ENCODE peak calls at places on chromosomes 2 and 18, in nine cellular contexts. Y, O, P, T, A, M, U, K and F are unnamed samples.

GRCh38 chr2:151708788-151709187 is 25.5 kb downstream of the NEB start:
- DNase-seq in Y (no peak), O (no peak), P (no peak), T (no peak), A (no peak), M (no peak), U (no peak), K (no peak), F (no peak)

GRCh38 chr2:69271831-69272257 is 115.2 kb downstream of the GFPT1 start:
- DNase-seq in Y (no peak), O (no peak), P (no peak), T (no peak), A (no peak), M (peak; percentile 77), U (no peak), K (peak; percentile 87), F (no peak)

GRCh38 chr18:55839350-55839749 is 251.4 kb upstream of the TCF4 start:
- DNase-seq in Y (no peak), O (no peak), P (no peak), T (no peak), A (no peak), M (peak; percentile 75), U (no peak), K (peak; percentile 88), F (no peak)

GRCh38 chr2:11712866-11713265 is 33.6 kb upstream of the LPIN1 start:
- DNase-seq in Y (no peak), O (no peak), P (no peak), T (no peak), A (no peak), M (peak; percentile 10), U (no peak), K (no peak), F (no peak)

GRCh38 chr2:203650860-203651613 is 55.4 kb upstream of the CD28 start:
- DNase-seq in Y (no peak), O (peak; percentile 67), P (peak; percentile 59), T (no peak), A (no peak), M (peak; percentile 54), U (no peak), K (peak; percentile 52), F (peak; percentile 56)

GRCh38 chr2:231190531-231191197 is 7.8 kb upstream of the ARMC9 start:
- DNase-seq in Y (peak; percentile 90), O (peak; percentile 88), P (peak; percentile 77), T (peak; percentile 73), A (peak; percentile 84), M (no peak), U (no peak), K (peak; percentile 43), F (peak; percentile 50)

GRCh38 chr2:218878941-218879761 is 1.5 kb upstream of the WNT10A start:
- DNase-seq in Y (no peak), O (no peak), P (no peak), T (no peak), A (no peak), M (no peak), U (no peak), K (no peak), F (no peak)

GRCh38 chr2:18993756-18994155 is 364.7 kb downstream of the OSR1 start:
- DNase-seq in Y (no peak), O (no peak), P (no peak), T (no peak), A (no peak), M (no peak), U (no peak), K (no peak), F (no peak)

GRCh38 chr2:207933396-207934045 is 91.8 kb downstream of the PLEKHM3 start:
- DNase-seq in Y (no peak), O (no peak), P (peak; percentile 64), T (no peak), A (no peak), M (no peak), U (no peak), K (no peak), F (no peak)
- H3K4me1 ChIP-seq in Y (no peaks in the 10 kb centered on the region), O (no peaks in the 10 kb centered on the region), P (peaks cover 39% of the 10 kb centered on the region), T (peaks cover 10% of the 10 kb centered on the region), A (no peaks in the 10 kb centered on the region), M (no peaks in the 10 kb centered on the region), U (no peaks in the 10 kb centered on the region), K (no peaks in the 10 kb centered on the region), F (peaks cover 10% of the 10 kb centered on the region)

DNA sequence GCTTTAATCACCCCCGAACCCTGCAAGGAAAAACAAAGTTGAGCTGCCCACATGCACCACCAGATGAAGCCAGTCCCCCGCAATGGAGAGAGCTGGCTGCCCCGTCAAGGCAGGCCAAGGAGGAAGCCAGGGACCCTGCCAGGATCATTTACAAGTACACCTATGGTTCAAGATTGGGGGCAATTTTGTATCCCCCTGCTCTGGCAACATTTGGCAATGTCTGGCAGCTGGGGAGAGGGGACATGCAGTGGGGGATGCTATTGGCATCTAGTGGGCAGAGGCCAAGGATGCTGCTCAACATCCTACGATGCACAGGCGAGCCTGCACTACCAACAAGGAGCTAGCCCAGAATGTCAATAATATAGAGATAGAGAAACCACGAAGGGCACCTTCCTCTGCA is 1.9 kb downstream of the ACTR1B start:
- DNase-seq in Y (no peak), O (no peak), P (no peak), T (no peak), A (no peak), M (no peak), U (no peak), K (no peak), F (no peak)
- H3K4me3 ChIP-seq in Y (no peak overlapping the region), O (no peak overlapping the region), P (no peak overlapping the region), T (peak overlapping the region; percentile 87), A (peak overlapping the region; percentile 66), M (no peak overlapping the region), U (peak overlapping the region; percentile 100), K (peak overlapping the region; percentile 79), F (no peak overlapping the region)

GRCh38 chr2:238399094-238399493 is 27.6 kb upstream of the ASB1 start:
- DNase-seq in Y (no peak), O (no peak), P (no peak), T (no peak), A (no peak), M (no peak), U (no peak), K (no peak), F (no peak)
- H3K27ac ChIP-seq in Y (no peak overlapping the region), O (no peak overlapping the region), P (peak overlapping the region; percentile 51), T (no peak overlapping the region), A (no peak overlapping the region), M (no peak overlapping the region), U (no peak overlapping the region), K (no peak overlapping the region), F (no peak overlapping the region)

DNA sequence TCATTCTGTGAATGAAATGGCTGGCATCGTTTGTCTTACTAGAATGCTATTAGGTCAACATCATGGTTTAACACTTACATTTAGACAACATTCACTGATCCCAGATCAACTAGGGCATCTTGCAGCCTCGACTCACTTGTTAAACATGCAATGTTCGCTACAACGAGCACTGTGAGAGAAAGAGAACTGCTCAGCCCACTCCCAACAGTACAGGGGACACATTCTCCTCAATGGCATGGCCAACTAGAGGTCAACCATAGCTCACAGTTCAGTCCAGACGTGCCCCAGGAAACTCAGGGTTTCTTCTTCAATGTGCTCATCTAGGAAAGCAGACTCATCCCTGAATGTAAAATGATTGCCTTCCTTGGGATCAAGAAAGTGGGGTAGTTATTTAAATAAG is 5.9 kb downstream of the WIPF1 start:
- DNase-seq in Y (no peak), O (no peak), P (no peak), T (no peak), A (no peak), M (no peak), U (no peak), K (peak; percentile 22), F (no peak)
- H3K4me1 ChIP-seq in Y (peaks cover 82% of the 10 kb centered on the region), O (no peaks in the 10 kb centered on the region), P (peaks cover 4% of the 10 kb centered on the region), T (no peaks in the 10 kb centered on the region), A (peaks cover 6% of the 10 kb centered on the region), M (peaks cover 20% of the 10 kb centered on the region), U (peaks cover 63% of the 10 kb centered on the region), K (peaks cover 9% of the 10 kb centered on the region), F (no peaks in the 10 kb centered on the region)

DNA sequence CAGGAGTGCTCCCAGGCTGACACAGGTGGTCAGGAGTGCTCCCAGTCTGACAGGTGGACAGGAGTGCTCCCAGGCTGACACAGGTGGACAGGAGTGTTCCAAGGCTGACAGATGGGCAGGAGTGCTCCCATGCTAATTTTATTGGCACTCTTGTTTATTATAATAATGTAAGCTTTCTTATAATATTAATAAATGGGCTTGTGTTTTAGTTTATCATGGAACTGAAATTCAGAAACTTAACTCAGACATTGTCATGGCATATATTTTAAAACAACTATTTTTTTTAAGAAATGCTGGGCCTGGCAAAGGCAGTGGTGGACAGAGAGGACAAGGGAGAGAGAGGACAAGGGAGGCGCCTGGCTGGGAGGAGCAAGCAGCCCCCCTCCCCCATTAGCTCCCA is 18.7 kb downstream of the ANO7 start:
- DNase-seq in Y (no peak), O (no peak), P (no peak), T (no peak), A (no peak), M (no peak), U (no peak), K (no peak), F (no peak)
- H3K4me3 ChIP-seq in Y (no peak overlapping the region), O (no peak overlapping the region), P (no peak overlapping the region), T (no peak overlapping the region), A (no peak overlapping the region), M (no peak overlapping the region), U (no peak overlapping the region), K (no peak overlapping the region), F (no peak overlapping the region)

DNA sequence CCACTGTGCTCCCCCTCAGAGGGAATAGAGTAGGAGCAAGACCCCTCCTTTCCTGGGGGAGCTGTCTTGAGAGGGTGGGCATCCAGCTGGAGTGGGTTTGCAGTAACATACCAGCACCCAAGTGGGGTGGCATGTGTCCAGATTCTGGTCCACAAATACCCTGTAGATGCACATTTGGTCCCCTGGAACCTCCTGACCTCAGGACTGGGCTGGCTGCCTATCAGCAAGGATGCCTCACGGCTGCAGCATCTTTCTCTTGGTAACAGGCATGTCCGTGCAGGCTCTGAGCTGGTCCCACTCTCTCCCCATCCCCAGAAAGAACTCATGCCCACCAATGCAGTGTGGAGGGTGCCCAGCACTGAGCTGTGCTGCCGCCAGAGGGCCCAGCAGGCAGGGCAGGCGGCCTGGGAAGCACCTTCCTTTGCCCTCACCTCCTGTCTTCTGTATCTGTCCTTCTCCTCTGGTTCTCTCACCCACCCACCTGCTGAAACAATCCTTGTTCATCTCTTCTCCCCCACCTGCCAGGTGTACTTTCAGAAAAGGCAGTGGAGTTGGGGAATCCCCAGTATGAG is 47.4 kb downstream of the ITGB1BP1 start:
- DNase-seq in Y (no peak), O (no peak), P (no peak), T (no peak), A (no peak), M (no peak), U (no peak), K (no peak), F (no peak)
- H3K27ac ChIP-seq in Y (no peak overlapping the region), O (no peak overlapping the region), P (no peak overlapping the region), T (no peak overlapping the region), A (no peak overlapping the region), M (no peak overlapping the region), U (no peak overlapping the region), K (no peak overlapping the region), F (no peak overlapping the region)